ENCODE peak calls at places on chromosomes 6 and 20, in six cellular contexts. Y is nephron progenitor cell, G is endothelial cell, L is suprapubic skin, N is cardiac fibroblast, Q is HCEC 1CT. T is an unnamed sample.
A peak's percentile ranks its signal among the peaks of the same experiment; 100 is the strongest.

GRCh38 chr6:35146453-35146852 is 5.3 kb upstream of the TCP11 start:
- DNase-seq in Y (peak; percentile 47), G (peak; percentile 66), L (no peak), N (peak; percentile 71), Q (no peak), T (peak; percentile 71)

GRCh38 chr20:35181731-35182130 is 9.9 kb downstream of the PROCR start:
- DNase-seq in Y (no peak), G (no peak), L (no peak), N (no peak), Q (no peak), T (no peak)

GRCh38 chr6:54255881-54256280 is 52.4 kb upstream of the TINAG start:
- DNase-seq in Y (no peak), G (no peak), L (no peak), N (no peak), Q (no peak), T (no peak)

GRCh38 chr6:11172501-11173337 is 59.7 kb downstream of the NEDD9 start:
- DNase-seq in Y (peak; percentile 83), G (peak; percentile 76), L (no peak), N (peak; percentile 68), Q (peak; percentile 18), T (peak; percentile 74)

GRCh38 chr6:134739299-134740090 is 210.4 kb downstream of the ALDH8A1 start:
- DNase-seq in Y (no peak), G (no peak), L (no peak), N (peak; percentile 47), Q (no peak), T (no peak)

GRCh38 chr6:100462396-100462795 is 2.3 kb downstream of the SIM1 start:
- DNase-seq in Y (no peak), G (no peak), L (no peak), N (peak; percentile 26), Q (no peak), T (no peak)

GRCh38 chr6:13764996-13765395 is 49.4 kb downstream of the MCUR1 start:
- DNase-seq in Y (no peak), G (no peak), L (peak; percentile 37), N (no peak), Q (no peak), T (no peak)

GRCh38 chr6:36956111-36956820 is 1.7 kb downstream of the PI16 start:
- DNase-seq in Y (no peak), G (no peak), L (peak; percentile 66), N (no peak), Q (no peak), T (no peak)

GRCh38 chr6:116287668-116288282 is 8.0 kb upstream of the TSPYL1 start:
- DNase-seq in Y (no peak), G (no peak), L (no peak), N (peak; percentile 81), Q (peak; percentile 73), T (no peak)